ENCODE peak calls at places on chromosomes 5 and 9, in six cellular contexts. T is OCI-LY7, L is pancreas, G is AG04449, I is gastrocnemius medialis, A is mucosa of descending colon. C is an unnamed sample.

GRCh38 chr5:58156977-58157701 is 302.7 kb downstream of the PLK2 start:
- DNase-seq in T (peak; percentile 38), L (peak; percentile 10), G (no peak), I (no peak), A (no peak), C (no peak)

GRCh38 chr5:76547242-76547890 is 75.8 kb downstream of the F2RL2 start:
- DNase-seq in T (peak; percentile 78), L (no peak), G (no peak), I (no peak), A (peak; percentile 40), C (no peak)

GRCh38 chr9:87135074-87135473 is 187.8 kb upstream of the GAS1 start:
- DNase-seq in T (no peak), L (no peak), G (no peak), I (no peak), A (no peak), C (no peak)

GRCh38 chr9:92468206-92468605 is 14.1 kb downstream of the ASPN start:
- DNase-seq in T (no peak), L (no peak), G (no peak), I (no peak), A (no peak), C (no peak)

GRCh38 chr5:36734422-36734821 is 128.0 kb downstream of the SLC1A3 start:
- DNase-seq in T (peak; percentile 31), L (no peak), G (no peak), I (no peak), A (peak; percentile 33), C (no peak)

GRCh38 chr9:78118742-78119473 is 87.3 kb upstream of the GNAQ start:
- DNase-seq in T (peak; percentile 21), L (no peak), G (peak; percentile 41), I (no peak), A (peak; percentile 38), C (no peak)

GRCh38 chr9:115261656-115262081 is 143.7 kb upstream of the TNC start:
- DNase-seq in T (no peak), L (no peak), G (no peak), I (no peak), A (no peak), C (no peak)

GRCh38 chr5:32420506-32420905 is 24.0 kb downstream of the ZFR start:
- DNase-seq in T (no peak), L (no peak), G (no peak), I (no peak), A (no peak), C (no peak)

GRCh38 chr9:95036676-95037075 is 280.8 kb downstream of the FANCC start:
- DNase-seq in T (no peak), L (no peak), G (no peak), I (no peak), A (no peak), C (no peak)

GRCh38 chr5:138662599-138662998 is 87.4 kb upstream of the HSPA9 start:
- DNase-seq in T (no peak), L (no peak), G (no peak), I (no peak), A (no peak), C (no peak)

GRCh38 chr5:103918668-103919367 is 356.2 kb upstream of the NUDT12 start:
- DNase-seq in T (no peak), L (no peak), G (peak; percentile 96), I (no peak), A (no peak), C (no peak)

GRCh38 chr5:103919526-103919925 is 356.9 kb upstream of the NUDT12 start:
- DNase-seq in T (no peak), L (no peak), G (no peak), I (no peak), A (no peak), C (no peak)

GRCh38 chr5:103927739-103928138 is 365.1 kb upstream of the NUDT12 start:
- DNase-seq in T (no peak), L (no peak), G (no peak), I (no peak), A (no peak), C (no peak)

GRCh38 chr5:103929310-103930003 is 366.9 kb upstream of the NUDT12 start:
- DNase-seq in T (no peak), L (no peak), G (no peak), I (no peak), A (no peak), C (no peak)

GRCh38 chr5:103923616-103924168 is 361.1 kb upstream of the NUDT12 start:
- DNase-seq in T (no peak), L (no peak), G (no peak), I (no peak), A (no peak), C (no peak)
- TF ChIP-seq CTCF in T (no peak), L (no peak), G (no peak), I (no peak), A (no peak), C (no peak)

GRCh38 chr5:119284031-119284430 is 71.8 kb upstream of the TNFAIP8 start:
- DNase-seq in T (peak; percentile 37), L (no peak), G (no peak), I (no peak), A (no peak), C (no peak)
- TF ChIP-seq CTCF in T (no peak), L (no peak), G (no peak), I (no peak), A (no peak), C (no peak)

GRCh38 chr9:107044872-107045271 is 181.9 kb downstream of the ZNF462 start:
- DNase-seq in T (peak; percentile 20), L (no peak), G (no peak), I (no peak), A (peak; percentile 42), C (no peak)
- TF ChIP-seq CTCF in T (peak; percentile 75), L (no peak), G (no peak), I (peak; percentile 19), A (no peak), C (no peak)

GRCh38 chr5:95283761-95284511 is 958 bp downstream of the MCTP1 start:
- DNase-seq in T (no peak), L (peak; percentile 36), G (no peak), I (no peak), A (peak; percentile 21), C (peak; percentile 25)
- TF ChIP-seq CTCF in T (no peak), L (no peak), G (peak; percentile 52), I (no peak), A (no peak), C (no peak)

DNA sequence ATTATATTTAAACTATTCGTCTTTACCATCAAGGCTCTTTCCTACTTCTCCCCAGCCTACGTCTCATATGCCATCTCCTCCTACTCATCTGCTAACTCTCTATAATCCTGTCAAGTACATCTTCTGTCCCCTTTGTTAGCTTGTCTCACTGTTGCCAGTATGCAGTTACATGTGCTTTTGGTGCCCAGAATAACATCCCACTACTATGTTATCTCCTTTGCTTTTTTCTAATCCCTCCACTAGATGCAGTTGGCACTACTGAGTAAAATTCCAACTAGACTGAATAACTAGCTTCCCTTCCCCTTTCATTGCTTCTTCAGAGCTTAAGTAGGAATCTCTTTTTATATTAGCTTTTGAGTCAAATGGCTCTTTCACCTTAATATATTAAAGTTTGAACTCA is 3.0 kb upstream of the ARRDC3 start:
- DNase-seq in T (no peak), L (no peak), G (no peak), I (no peak), A (no peak), C (no peak)
- TF ChIP-seq CTCF in T (no peak), L (no peak), G (no peak), I (no peak), A (no peak), C (no peak)